ENCODE peak calls at places on chromosomes 16 and 17, in nine cellular contexts. P is GM12878, X is K562, Y is H9, T is GM23248, L is mammary epithelial cell, Z is H1, E is hepatocyte, V is OCI-LY7. R is an unnamed sample. For H4K20me1, the result is how much of the 10 kb centered on the place peaks cover.

GRCh38 chr17:3398310-3398709 is at the start of gene OR1E1:
- DNase-seq in V (no peak), Y (no peak), E (no peak), P (no peak), L (no peak), T (no peak), X (no peak), Z (no peak), R (no peak)

GRCh38 chr17:59004338-59005111 is 102.2 kb downstream of the TRIM37 start:
- DNase-seq in V (peak), X (peak), P (peak), T (peak), L (peak), E (peak), Y (peak), Z (peak), R (peak)

GRCh38 chr16:48112603-48113400 is 43.0 kb downstream of the ABCC12 start:
- DNase-seq in L (no peak), Z (no peak), P (no peak), E (no peak), Y (no peak), V (no peak), X (no peak), T (no peak), R (no peak)

GRCh38 chr16:79329163-79329521 is 271.4 kb downstream of the MAF start:
- DNase-seq in L (no peak), Y (no peak), Z (no peak), X (no peak), T (no peak), P (no peak), E (no peak), V (peak), R (no peak)

GRCh38 chr17:2198917-2199316 is 104.7 kb downstream of the SMG6 start:
- DNase-seq in Y (no peak), V (no peak), P (no peak), Z (no peak), T (peak), X (no peak), E (no peak), L (no peak), R (no peak)

GRCh38 chr16:88352261-88353200 is 30.2 kb upstream of the ZNF469 start:
- DNase-seq in X (no peak), P (no peak), T (peak), Y (no peak), V (no peak), L (no peak), Z (no peak), E (no peak), R (no peak)

GRCh38 chr17:80984749-80985148 is 6.9 kb upstream of the CHMP6 start:
- DNase-seq in X (no peak), L (peak), V (no peak), P (no peak), E (peak), Y (peak), Z (peak), T (peak), R (no peak)

GRCh38 chr16:3022208-3022696 is 1.5 kb downstream of the HCFC1R1 start:
- DNase-seq in P (no peak), Z (no peak), Y (peak), T (peak), X (peak), L (peak), E (peak), V (no peak), R (peak)

GRCh38 chr17:79749958-79750357 is 19.2 kb downstream of the ENPP7 start:
- DNase-seq in P (no peak), Y (no peak), V (no peak), T (no peak), E (no peak), Z (no peak), X (no peak), L (no peak), R (no peak)

GRCh38 chr16:57277586-57277985 is 6.9 kb downstream of the PLLP start:
- DNase-seq in X (peak), Y (no peak), E (no peak), V (no peak), T (peak), P (no peak), Z (no peak), L (peak), R (no peak)

GRCh38 chr17:82097919-82098168 is 192 bp downstream of the FASN start:
- DNase-seq in P (no peak), X (peak), V (no peak), T (no peak), L (no peak), E (no peak), Y (no peak), Z (no peak), R (no peak)

GRCh38 chr17:50480854-50481490 is 2.3 kb downstream of the RSAD1 start:
- DNase-seq in L (no peak), X (no peak), T (peak), E (no peak), V (no peak), Y (no peak), P (no peak), Z (no peak), R (peak)

GRCh38 chr17:63446218-63446980 is at the start of gene CYB561:
- DNase-seq in L (peak), P (no peak), E (peak), X (peak), T (peak), V (no peak), Z (no peak), Y (no peak), R (peak)

GRCh38 chr17:47316316-47316715 is 7.4 kb upstream of the EFCAB13 start:
- DNase-seq in P (no peak), V (no peak), Y (no peak), Z (no peak), L (peak), E (peak), T (peak), X (no peak), R (no peak)

GRCh38 chr16:89261691-89262563 is 44.4 kb downstream of the ZNF778 start:
- DNase-seq in E (no peak), Z (no peak), V (no peak), P (no peak), Y (no peak), T (no peak), L (no peak), X (no peak), R (no peak)

GRCh38 chr16:73279451-73279850 is 231.5 kb upstream of the ZFHX3 start:
- DNase-seq in Z (no peak), T (no peak), L (no peak), V (no peak), E (no peak), Y (no peak), P (no peak), X (no peak), R (no peak)

GRCh38 chr16:57637424-57637823 is 9.0 kb downstream of the ADGRG1 start:
- DNase-seq in T (no peak), X (no peak), V (no peak), P (no peak), Y (no peak), E (no peak), L (no peak), Z (no peak), R (no peak)

GRCh38 chr17:71438631-71439146 is 682.1 kb upstream of the SOX9 start:
- DNase-seq in T (peak), E (peak), Y (no peak), Z (no peak), L (peak), V (no peak), P (no peak), X (no peak), R (no peak)

GRCh38 chr17:58358408-58359172 is 6.6 kb upstream of the SUPT4H1 start:
- DNase-seq in Z (no peak), L (no peak), T (no peak), V (no peak), E (no peak), Y (no peak), X (no peak), P (no peak), R (no peak)

GRCh38 chr17:15954222-15954621 is 9.3 kb downstream of the ADORA2B start:
- DNase-seq in Y (no peak), X (no peak), L (peak), T (peak), P (no peak), E (no peak), V (no peak), Z (no peak), R (no peak)

GRCh38 chr17:13984956-13985355 is 84.3 kb upstream of the COX10 start:
- DNase-seq in Z (no peak), L (no peak), T (no peak), Y (no peak), P (no peak), V (no peak), X (no peak), E (no peak), R (no peak)

GRCh38 chr17:65530158-65530984 is 31.1 kb downstream of the AXIN2 start:
- DNase-seq in T (no peak), P (no peak), X (no peak), L (no peak), Z (no peak), E (no peak), V (no peak), Y (no peak), R (no peak)

GRCh38 chr16:77723108-77723514 is 797 bp downstream of the NUDT7 start:
- DNase-seq in P (no peak), X (peak), Z (no peak), V (peak), E (peak), Y (no peak), L (peak), T (peak), R (peak)

GRCh38 chr16:4902038-4902437 is 34.9 kb downstream of the PPL start:
- DNase-seq in P (no peak), Z (no peak), E (no peak), V (no peak), T (no peak), Y (no peak), X (no peak), L (no peak), R (no peak)
- H3K4me2 ChIP-seq in P (no peak), Z (no peak), E (no peak), V (no peak), T (no peak), Y (no peak), X (no peak), L (no peak), R (no peak)

DNA sequence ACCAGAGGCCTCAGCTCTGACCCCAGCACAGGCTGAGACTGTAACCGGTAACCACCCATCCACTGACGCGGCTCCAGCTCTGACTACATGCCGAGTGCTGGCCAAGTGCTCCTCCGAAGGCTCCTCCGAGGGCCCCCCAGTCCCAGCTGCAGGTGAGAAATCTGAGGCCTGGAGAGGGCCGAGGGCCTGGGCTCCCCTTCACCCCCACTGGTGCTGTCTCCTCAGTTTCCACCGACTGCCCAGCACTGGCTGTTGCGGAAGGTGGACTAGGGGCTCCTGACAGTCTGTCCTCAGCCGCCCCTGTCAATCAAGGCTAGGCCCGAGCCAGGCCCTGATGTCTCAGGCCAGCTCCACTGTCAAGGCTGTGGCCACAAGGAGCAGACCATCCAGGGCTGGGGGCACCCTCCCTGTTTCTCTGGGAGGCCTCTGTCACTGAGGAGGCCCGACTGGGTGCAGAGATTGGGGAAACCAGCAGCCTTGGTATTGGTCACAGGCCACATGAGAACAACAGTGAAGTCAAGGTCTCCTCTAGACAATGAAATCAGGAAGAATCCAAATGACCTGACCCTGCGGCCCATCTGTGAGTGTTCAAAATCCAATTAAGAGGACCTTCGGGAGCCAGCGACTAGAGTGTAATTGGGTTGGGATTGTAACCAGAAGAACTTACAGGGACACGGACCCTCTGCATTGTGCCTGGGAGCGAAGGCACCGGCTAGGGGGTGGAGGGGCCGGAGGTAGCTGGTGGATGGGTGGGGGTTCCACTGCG is 5.1 kb downstream of the TMEM235 start:
- DNase-seq in Z (no peak), P (no peak), V (no peak), E (no peak), Y (no peak), T (no peak), L (no peak), X (no peak), R (no peak)
- H3K27ac ChIP-seq in Z (no peak), P (no peak), V (no peak), E (no peak), Y (no peak), T (no peak), L (no peak), X (no peak), R (no peak)

DNA sequence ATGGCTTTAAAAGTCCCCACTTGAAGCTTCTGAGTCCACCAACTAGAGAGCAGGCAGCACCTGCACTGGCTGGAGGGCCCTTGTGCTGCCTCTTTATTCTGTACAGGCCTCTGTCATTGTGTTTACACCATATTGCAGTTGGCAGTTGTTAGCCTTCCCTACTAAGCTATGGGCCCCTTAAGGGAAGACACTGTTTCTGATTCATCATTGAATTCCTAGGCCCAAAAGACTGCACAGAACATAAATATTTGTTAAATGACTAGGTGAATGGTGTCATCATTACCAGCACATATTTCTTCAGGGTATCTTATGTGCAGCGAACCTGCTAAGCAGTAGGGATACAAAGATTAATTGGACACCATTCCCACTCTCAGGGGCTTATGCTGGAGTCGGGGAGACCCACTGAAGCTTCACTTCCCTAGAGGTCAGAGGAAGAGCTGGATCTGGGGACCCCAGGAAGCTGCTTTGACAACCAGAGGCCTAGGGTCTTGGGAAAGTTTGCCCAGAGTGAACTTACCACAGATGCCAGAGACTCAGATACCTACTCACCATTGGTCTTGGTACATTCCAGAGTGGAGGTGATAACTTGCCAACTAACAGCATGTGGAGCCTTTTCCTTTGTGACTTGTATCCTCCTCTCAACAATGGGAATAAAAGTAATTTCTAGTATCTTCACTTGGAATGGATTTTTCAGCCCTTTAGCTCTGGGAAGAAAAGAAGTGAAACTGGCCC is 28.7 kb upstream of the DDX52 start:
- DNase-seq in L (peak), E (no peak), T (peak), Z (no peak), P (no peak), X (no peak), Y (no peak), V (no peak), R (no peak)
- H4K20me1 ChIP-seq in L (under half), E (under half), T (under half), Z (under half), P (under half), X (under half), Y (under half), V (under half), R (under half)

GRCh38 chr17:75352079-75352569 is 53.4 kb downstream of the GRB2 start:
- DNase-seq in X (no peak), T (no peak), E (peak), Y (peak), V (peak), L (peak), P (no peak), Z (no peak), R (peak)

GRCh38 chr17:75349589-75349988 is 55.9 kb downstream of the GRB2 start:
- DNase-seq in V (no peak), L (no peak), Y (no peak), Z (no peak), T (no peak), E (no peak), X (no peak), P (no peak), R (no peak)

GRCh38 chr17:75350029-75350428 is 55.4 kb downstream of the GRB2 start:
- DNase-seq in X (no peak), Z (no peak), L (no peak), V (peak), Y (no peak), E (no peak), P (no peak), T (no peak), R (no peak)

GRCh38 chr17:75348386-75349012 is 57.0 kb downstream of the GRB2 start:
- DNase-seq in Y (no peak), T (no peak), V (peak), L (no peak), P (no peak), X (no peak), E (no peak), Z (no peak), R (no peak)

GRCh38 chr17:75350706-75351105 is 54.8 kb downstream of the GRB2 start:
- DNase-seq in T (no peak), E (no peak), L (no peak), P (no peak), V (no peak), Z (no peak), X (no peak), Y (peak), R (no peak)
- H3K4me2 ChIP-seq in T (no peak), E (no peak), L (no peak), P (no peak), V (peak), Z (peak), X (no peak), Y (no peak), R (no peak)

GRCh38 chr17:19357351-19358140 is 5.0 kb downstream of the B9D1 start:
- DNase-seq in E (no peak), V (no peak), T (no peak), Z (no peak), X (no peak), P (no peak), Y (no peak), L (no peak), R (no peak)

GRCh38 chr17:19359856-19360255 is 2.7 kb downstream of the B9D1 start:
- DNase-seq in L (no peak), E (no peak), X (no peak), T (no peak), Z (no peak), V (no peak), Y (no peak), P (no peak), R (no peak)

GRCh38 chr17:19359151-19359550 is 3.4 kb downstream of the B9D1 start:
- DNase-seq in V (no peak), X (no peak), L (no peak), E (no peak), Y (no peak), P (no peak), Z (no peak), T (no peak), R (no peak)

GRCh38 chr17:19354123-19354522 is 8.4 kb downstream of the B9D1 start:
- DNase-seq in L (peak), X (no peak), T (peak), E (no peak), Y (no peak), P (no peak), Z (no peak), V (no peak), R (no peak)

DNA sequence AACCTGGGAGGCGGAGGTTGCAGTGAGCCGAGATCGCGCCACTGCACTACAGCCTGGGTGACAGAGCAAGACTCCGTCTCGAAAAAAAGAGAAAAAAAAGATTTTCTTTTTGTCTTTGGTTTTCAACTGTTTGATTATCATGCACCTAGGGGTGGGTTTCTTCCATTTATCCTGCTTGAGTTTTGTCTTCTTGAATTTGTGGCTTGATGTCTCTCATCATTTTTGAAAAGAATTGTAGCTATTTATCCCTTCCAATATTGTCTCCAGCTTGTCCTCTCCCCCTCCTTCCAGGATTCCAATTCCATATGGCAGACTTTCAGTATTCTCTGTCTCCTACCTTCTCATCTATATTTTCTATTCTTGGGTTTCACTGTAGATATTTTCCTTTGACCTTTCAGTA is 7.8 kb downstream of the B9D1 start:
- DNase-seq in E (no peak), P (no peak), Y (no peak), Z (no peak), X (no peak), T (no peak), V (no peak), L (no peak), R (no peak)
- H3K27ac ChIP-seq in E (no peak), P (no peak), Y (no peak), Z (no peak), X (no peak), T (peak), V (no peak), L (no peak), R (no peak)

R was measured in Karpas-422.